ENCODE peak calls at places on chromosomes 4 and X, in eight cellular contexts. R is IMR-90, T is heart right ventricle, W is heart left ventricle, K is stomach, N is left lung, H is ascending aorta, B is mucosa of descending colon. C is an unnamed sample. For H3K4me1 and H3K36me3, the result is how much of the 10 kb centered on the place peaks cover.

GRCh38 chr4:140249351-140249750 is 95.4 kb upstream of the MAML3 start:
- DNase-seq in R (peak), T (no peak), W (no peak), K (no peak), N (no peak), H (no peak), B (no peak), C (no peak)

GRCh38 chr4:54091637-54092404 is 8.1 kb upstream of the GSX2 start:
- DNase-seq in R (peak), T (peak), W (peak), K (peak), N (peak), H (no peak), B (peak), C (peak)

GRCh38 chr4:133095591-133095990 is 53.5 kb upstream of the PCDH10 start:
- DNase-seq in R (no peak), T (no peak), W (no peak), K (no peak), N (no peak), H (no peak), B (no peak), C (no peak)

GRCh38 chr4:38161208-38162113 is 201.3 kb downstream of the PTTG2 start:
- DNase-seq in R (peak), T (no peak), W (no peak), K (no peak), N (no peak), H (no peak), B (no peak), C (no peak)

GRCh38 chr4:54217642-54218486 is 11.2 kb upstream of the PDGFRA start:
- DNase-seq in R (peak), T (peak), W (peak), K (peak), N (no peak), H (no peak), B (peak), C (peak)

GRCh38 chr4:8907596-8908205 is 36.1 kb upstream of the HMX1 start:
- DNase-seq in R (no peak), T (no peak), W (peak), K (no peak), N (peak), H (no peak), B (peak), C (no peak)

GRCh38 chrX:2665387-2666304 is 25.4 kb upstream of the CD99 start:
- DNase-seq in R (no peak), T (no peak), W (no peak), K (no peak), N (no peak), H (no peak), B (no peak), C (no peak)

GRCh38 chr4:15656038-15656470 is 897 bp upstream of the FBXL5 start:
- DNase-seq in R (no peak), T (peak), W (no peak), K (no peak), N (no peak), H (no peak), B (no peak), C (no peak)

GRCh38 chr4:6453688-6453990 is 18.8 kb downstream of the PPP2R2C start:
- DNase-seq in R (no peak), T (no peak), W (no peak), K (no peak), N (no peak), H (no peak), B (no peak), C (no peak)

GRCh38 chrX:2147928-2148327 is 352.8 kb downstream of the DHRSX start:
- DNase-seq in R (no peak), T (no peak), W (no peak), K (no peak), N (no peak), H (no peak), B (no peak), C (no peak)

GRCh38 chr4:141455651-141456050 is 180.7 kb upstream of the IL15 start:
- DNase-seq in R (peak), T (no peak), W (no peak), K (no peak), N (no peak), H (no peak), B (no peak), C (no peak)

GRCh38 chrX:71216446-71216845 is 6.6 kb upstream of the GJB1 start:
- DNase-seq in R (no peak), T (no peak), W (no peak), K (no peak), N (no peak), H (no peak), B (no peak), C (no peak)

GRCh38 chrX:20046270-20046669 is 55.4 kb upstream of the BCLAF3 start:
- DNase-seq in R (no peak), T (no peak), W (no peak), K (no peak), N (no peak), H (no peak), B (no peak), C (no peak)

GRCh38 chr4:99300934-99301333 is 10.1 kb upstream of the ADH1A start:
- DNase-seq in R (peak), T (peak), W (peak), K (peak), N (no peak), H (no peak), B (peak), C (peak)

GRCh38 chr4:113738251-113738650 is 23.3 kb downstream of the CAMK2D start:
- DNase-seq in R (peak), T (no peak), W (no peak), K (no peak), N (no peak), H (no peak), B (no peak), C (no peak)

GRCh38 chr4:968221-968620 is 5.1 kb downstream of the DGKQ start:
- DNase-seq in R (no peak), T (no peak), W (no peak), K (no peak), N (peak), H (no peak), B (no peak), C (no peak)

GRCh38 chr4:102586644-102587021 is 85.5 kb downstream of the NFKB1 start:
- DNase-seq in R (no peak), T (no peak), W (no peak), K (no peak), N (no peak), H (no peak), B (no peak), C (no peak)

GRCh38 chrX:14529288-14529989 is at the start of gene GLRA2:
- DNase-seq in R (peak), T (no peak), W (no peak), K (no peak), N (no peak), H (no peak), B (no peak), C (no peak)

GRCh38 chrX:40169193-40170086 is 71.7 kb upstream of the BCOR start:
- DNase-seq in R (peak), T (no peak), W (peak), K (peak), N (peak), H (no peak), B (peak), C (no peak)
- TF ChIP-seq CTCF in R (peak), T (peak), W (no peak), K (no peak), N (peak), H (no peak), B (no peak), C (peak)

GRCh38 chr4:110615366-110616161 is 7.3 kb downstream of the PITX2 start:
- DNase-seq in R (no peak), T (no peak), W (no peak), K (no peak), N (peak), H (no peak), B (no peak), C (no peak)
- H3K4me1 ChIP-seq in R (under half), T (under half), W (under half), K (under half), N (under half), H (under half), B (under half), C (under half)

DNA sequence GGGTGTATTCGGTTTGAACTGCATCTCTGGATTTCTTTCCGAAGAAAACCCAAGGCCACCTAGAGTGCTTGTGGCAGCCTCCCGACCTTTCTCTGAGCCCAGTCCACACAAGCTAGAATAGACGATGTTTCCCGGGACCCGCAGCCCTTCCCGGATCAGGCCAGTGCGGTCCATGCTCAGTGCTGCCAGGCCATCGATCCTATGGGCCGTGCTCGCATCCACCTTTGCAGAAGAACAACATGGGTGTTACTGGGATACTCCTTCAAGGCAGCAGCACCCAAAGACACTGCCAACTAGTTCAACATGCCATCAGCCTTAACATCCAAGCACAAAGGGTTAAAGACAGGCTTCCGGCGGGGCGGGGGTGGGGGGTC is 22.8 kb downstream of the BCOR start:
- DNase-seq in R (no peak), T (no peak), W (no peak), K (no peak), N (no peak), H (no peak), B (no peak), C (no peak)
- H3K36me3 ChIP-seq in R (under half), T (under half), W (under half), K (half or more), N (under half), H (under half), B (under half), C (under half)

GRCh38 chr4:20356565-20356964 is 104.9 kb downstream of the SLIT2 start:
- DNase-seq in R (no peak), T (no peak), W (no peak), K (no peak), N (no peak), H (no peak), B (no peak), C (no peak)

GRCh38 chr4:20352172-20352431 is 100.4 kb downstream of the SLIT2 start:
- DNase-seq in R (no peak), T (no peak), W (no peak), K (no peak), N (no peak), H (no peak), B (no peak), C (no peak)

GRCh38 chr4:20351360-20352171 is 99.9 kb downstream of the SLIT2 start:
- DNase-seq in R (no peak), T (no peak), W (no peak), K (no peak), N (no peak), H (no peak), B (no peak), C (no peak)

GRCh38 chr4:20353646-20354045 is 101.9 kb downstream of the SLIT2 start:
- DNase-seq in R (no peak), T (no peak), W (no peak), K (no peak), N (no peak), H (no peak), B (no peak), C (no peak)

DNA sequence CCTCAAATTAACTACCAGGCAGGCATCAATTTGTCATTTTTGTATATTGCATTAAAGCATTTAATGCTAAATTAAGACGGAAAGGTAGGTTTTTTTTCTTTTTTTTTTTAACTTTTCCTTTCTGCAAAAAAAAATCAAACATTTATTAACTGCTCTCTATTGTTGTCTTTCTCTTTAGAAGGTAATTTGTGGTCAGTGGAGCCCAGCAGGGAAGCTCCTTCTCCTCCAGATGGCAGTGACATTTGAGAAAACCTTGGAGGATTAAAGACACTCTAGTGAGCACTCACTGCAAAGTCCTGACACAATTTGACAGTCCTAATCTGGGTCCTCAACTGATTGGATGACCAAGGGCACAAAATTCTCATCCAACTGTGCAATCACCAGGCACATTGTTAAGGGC is 102.4 kb downstream of the SLIT2 start:
- DNase-seq in R (no peak), T (no peak), W (no peak), K (no peak), N (no peak), H (no peak), B (no peak), C (no peak)
- TF ChIP-seq CTCF in R (no peak), T (no peak), W (no peak), K (no peak), N (no peak), H (no peak), B (no peak), C (no peak)

GRCh38 chr4:7907142-7907541 is 32.5 kb downstream of the AFAP1 start:
- DNase-seq in R (no peak), T (no peak), W (no peak), K (no peak), N (no peak), H (no peak), B (no peak), C (no peak)
- H3K4me1 ChIP-seq in R (under half), T (under half), W (under half), K (under half), N (under half), H (half or more), B (under half), C (half or more)

DNA sequence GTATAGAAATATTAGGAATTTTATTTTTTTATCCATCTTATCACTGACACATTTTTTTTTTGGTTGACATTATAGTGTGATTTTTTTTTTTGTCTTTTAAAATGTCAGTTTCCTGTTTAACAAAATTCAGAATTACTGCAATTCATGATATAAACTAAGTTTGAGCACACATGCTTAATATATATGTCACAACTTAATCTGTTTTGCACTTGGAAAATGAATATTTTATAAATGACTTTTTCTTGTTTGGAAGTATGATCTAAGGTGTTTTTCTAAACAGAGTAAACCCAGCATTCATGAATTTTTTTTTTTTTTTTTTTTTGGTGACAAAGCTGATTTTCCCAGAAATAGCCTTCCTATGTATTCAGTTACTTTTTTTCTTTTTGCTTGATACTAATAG is 2.4 kb downstream of the SMARCA5 start:
- DNase-seq in R (no peak), T (no peak), W (no peak), K (no peak), N (no peak), H (no peak), B (no peak), C (no peak)
- H3K36me3 ChIP-seq in R (under half), T (under half), W (under half), K (under half), N (under half), H (under half), B (under half), C (under half)

GRCh38 chr4:112189754-112190153 is 41.8 kb upstream of the AP1AR start:
- DNase-seq in R (peak), T (no peak), W (no peak), K (no peak), N (no peak), H (no peak), B (no peak), C (no peak)
- TF ChIP-seq CTCF in R (peak), T (peak), W (no peak), K (no peak), N (no peak), H (no peak), B (no peak), C (peak)

GRCh38 chr4:63169836-63170235 is 1239.4 kb downstream of the TECRL start:
- DNase-seq in R (no peak), T (no peak), W (no peak), K (no peak), N (no peak), H (no peak), B (no peak), C (no peak)
- H3K4me1 ChIP-seq in R (under half), T (under half), W (under half), K (under half), N (under half), H (under half), B (under half), C (under half)

GRCh38 chrX:334331-334891 is 15.8 kb upstream of the GTPBP6 start:
- DNase-seq in R (no peak), T (no peak), W (peak), K (no peak), N (peak), H (no peak), B (peak), C (peak)
- H3K36me3 ChIP-seq in R (under half), T (under half), W (under half), K (half or more), N (under half), H (under half), B (under half), C (half or more)

C was measured in left ventricle myocardium inferior.